ENCODE peak calls at places on chromosomes 6 and 20, in seven cellular contexts. C is neural progenitor cell, E is fibroblast of lung, F is H9, D is GM23338, A is endothelial cell of umbilical vein, I is osteoblast. W is an unnamed sample.

GRCh38 chr6:44925100-44925739 is 402.9 kb upstream of the RUNX2 start:
- DNase-seq in C (no peak), E (peak; percentile 71), F (no peak), D (peak; percentile 48), A (peak; percentile 59), I (peak; percentile 38), W (no peak)

GRCh38 chr20:59437601-59438031 is 137.2 kb downstream of the EDN3 start:
- DNase-seq in C (no peak), E (no peak), F (no peak), D (no peak), A (no peak), I (no peak), W (no peak)

GRCh38 chr6:154261688-154262397 is 94.8 kb downstream of the IPCEF1 start:
- DNase-seq in C (no peak), E (no peak), F (no peak), D (no peak), A (no peak), I (no peak), W (no peak)

GRCh38 chr20:36098364-36098763 is 56.2 kb upstream of the EPB41L1 start:
- DNase-seq in C (no peak), E (peak; percentile 63), F (no peak), D (no peak), A (peak; percentile 83), I (no peak), W (peak; percentile 95)

GRCh38 chr20:58634818-58635665 is 16.0 kb upstream of the STX16 start:
- DNase-seq in C (no peak), E (peak; percentile 35), F (no peak), D (no peak), A (no peak), I (no peak), W (no peak)

GRCh38 chr20:61932199-61932592 is 133.5 kb downstream of the TAF4 start:
- DNase-seq in C (no peak), E (no peak), F (no peak), D (no peak), A (no peak), I (peak; percentile 81), W (no peak)

GRCh38 chr6:130515306-130515705 is 149.5 kb downstream of the TMEM200A start:
- DNase-seq in C (no peak), E (peak; percentile 36), F (no peak), D (no peak), A (no peak), I (no peak), W (no peak)

GRCh38 chr6:150634641-150635292 is 35.1 kb downstream of the PLEKHG1 start:
- DNase-seq in C (no peak), E (peak; percentile 82), F (no peak), D (peak; percentile 17), A (no peak), I (no peak), W (no peak)

GRCh38 chr6:129203190-129203900 is 320.4 kb downstream of the LAMA2 start:
- DNase-seq in C (no peak), E (peak; percentile 65), F (no peak), D (no peak), A (no peak), I (no peak), W (no peak)

GRCh38 chr6:133298335-133298734 is 57.2 kb downstream of the EYA4 start:
- DNase-seq in C (no peak), E (no peak), F (no peak), D (no peak), A (no peak), I (no peak), W (no peak)

GRCh38 chr6:17059820-17060219 is 42.0 kb upstream of the STMND1 start:
- DNase-seq in C (no peak), E (no peak), F (no peak), D (no peak), A (no peak), I (peak; percentile 25), W (no peak)

GRCh38 chr6:138833819-138834539 is 38.1 kb downstream of the ECT2L start:
- DNase-seq in C (no peak), E (peak; percentile 43), F (no peak), D (no peak), A (no peak), I (no peak), W (no peak)

GRCh38 chr20:41408986-41409385 is 42.4 kb upstream of the EMILIN3 start:
- DNase-seq in C (no peak), E (peak; percentile 15), F (no peak), D (no peak), A (peak; percentile 21), I (no peak), W (no peak)

GRCh38 chr20:32972181-32973076 is 31.8 kb downstream of the SUN5 start:
- DNase-seq in C (no peak), E (no peak), F (peak; percentile 47), D (peak; percentile 13), A (peak; percentile 8), I (no peak), W (peak; percentile 88)

GRCh38 chr20:36591854-36592641 is 13.5 kb upstream of the RAB5IF start:
- DNase-seq in C (peak; percentile 63), E (no peak), F (peak; percentile 54), D (peak; percentile 76), A (no peak), I (no peak), W (no peak)

GRCh38 chr6:41092421-41093140 is 19.8 kb downstream of the NFYA start:
- DNase-seq in C (no peak), E (peak; percentile 16), F (no peak), D (peak; percentile 21), A (peak; percentile 36), I (peak; percentile 59), W (peak; percentile 36)

GRCh38 chr6:149060300-149060984 is 257.1 kb upstream of the TAB2 start:
- DNase-seq in C (no peak), E (no peak), F (no peak), D (no peak), A (peak; percentile 37), I (no peak), W (peak; percentile 64)

GRCh38 chr6:132569170-132569569 is 952 bp upstream of the TAAR6 start:
- DNase-seq in C (no peak), E (no peak), F (no peak), D (peak; percentile 45), A (no peak), I (no peak), W (no peak)

DNA sequence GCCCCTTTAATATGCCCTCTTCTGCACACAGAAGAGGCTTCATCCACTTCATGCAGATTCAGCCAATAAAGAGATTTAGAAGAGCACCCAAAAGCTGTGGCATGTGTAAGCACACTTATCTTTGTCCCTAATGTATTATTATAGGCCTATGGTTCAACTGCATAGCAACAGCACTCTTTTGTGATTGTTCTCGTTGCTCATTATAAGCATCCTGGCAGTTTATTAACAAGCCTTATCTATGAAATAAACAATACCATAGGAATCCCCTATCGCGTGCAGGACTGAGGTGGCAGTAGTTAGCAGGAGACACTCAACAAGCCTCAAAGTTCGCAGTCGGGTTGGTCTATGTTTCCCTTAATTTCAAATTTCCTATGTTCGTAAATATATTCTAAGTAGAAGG is 138.5 kb upstream of the BEND6 start:
- DNase-seq in C (no peak), E (no peak), F (no peak), D (no peak), A (no peak), I (no peak), W (no peak)
- H3K79me2 ChIP-seq in C (peaks cover 96% of the 10 kb centered on the region), E (peaks cover 80% of the 10 kb centered on the region), F (peaks cover 23% of the 10 kb centered on the region), D (peaks cover 99% of the 10 kb centered on the region), A (peaks cover 68% of the 10 kb centered on the region), I (peaks cover 95% of the 10 kb centered on the region), W (no peaks in the 10 kb centered on the region)

DNA sequence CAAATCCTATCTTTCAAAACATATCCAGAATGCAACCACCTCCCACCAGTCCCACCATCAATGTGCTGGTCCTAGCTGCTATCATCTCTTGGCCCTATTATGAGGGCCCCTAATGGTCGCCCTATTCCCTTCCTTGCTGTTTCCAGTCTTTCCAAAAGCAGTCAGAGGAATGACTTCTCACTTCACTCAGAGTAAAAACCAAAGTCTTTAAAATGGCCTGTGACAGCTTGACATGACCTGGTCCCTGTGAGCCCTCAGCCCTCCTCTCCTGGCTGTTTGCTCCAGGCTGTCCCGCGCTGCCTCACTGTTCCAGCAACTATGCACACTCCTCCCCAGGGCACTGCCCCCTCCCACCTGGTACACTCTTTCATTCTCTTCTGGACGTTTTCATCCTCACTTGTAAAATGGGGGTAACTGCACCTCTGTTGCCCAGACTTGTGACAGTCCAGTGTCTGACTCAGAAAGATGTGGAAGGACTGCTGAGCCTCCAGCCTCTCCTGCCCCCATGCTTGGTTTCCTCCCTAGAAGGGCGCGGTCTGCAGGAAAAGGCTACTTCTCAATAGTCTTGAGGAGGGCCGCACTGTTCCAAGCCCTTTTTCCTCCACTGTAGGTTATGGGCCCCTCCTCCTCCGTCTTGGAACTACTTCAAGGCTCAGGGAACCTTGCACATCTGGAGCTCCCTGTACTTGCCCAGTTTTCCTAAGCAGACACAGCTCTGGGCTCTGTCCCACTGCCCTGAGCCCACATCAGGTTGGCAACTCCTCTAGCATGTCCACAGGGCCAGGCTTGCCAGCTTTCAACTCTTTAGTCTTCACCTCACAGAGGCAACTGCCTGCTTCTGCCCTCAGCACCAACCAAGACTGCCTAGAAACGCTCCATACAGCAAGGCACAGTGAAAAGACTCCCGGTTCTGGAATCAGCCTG is 64.7 kb downstream of the MYH7B start:
- DNase-seq in C (no peak), E (no peak), F (no peak), D (no peak), A (no peak), I (peak; percentile 35), W (no peak)
- H4K20me1 ChIP-seq in C (peaks cover 13% of the 10 kb centered on the region), E (no peaks in the 10 kb centered on the region), F (no peaks in the 10 kb centered on the region), D (peaks cover 9% of the 10 kb centered on the region), A (no peaks in the 10 kb centered on the region), I (peaks cover 19% of the 10 kb centered on the region), W (no peaks in the 10 kb centered on the region)

GRCh38 chr20:17576215-17576614 is 6.3 kb downstream of the DSTN start:
- DNase-seq in C (no peak), E (no peak), F (no peak), D (no peak), A (no peak), I (no peak), W (no peak)

GRCh38 chr20:17570347-17571152 is 675 bp downstream of the DSTN start:
- DNase-seq in C (peak; percentile 80), E (peak; percentile 49), F (peak; percentile 48), D (peak; percentile 69), A (peak; percentile 69), I (no peak), W (peak; percentile 46)

GRCh38 chr20:17571153-17571527 is 1.3 kb downstream of the DSTN start:
- DNase-seq in C (no peak), E (peak; percentile 24), F (no peak), D (no peak), A (peak; percentile 48), I (no peak), W (peak; percentile 35)

GRCh38 chr20:17571967-17572638 is 2.2 kb downstream of the DSTN start:
- DNase-seq in C (no peak), E (no peak), F (no peak), D (no peak), A (no peak), I (no peak), W (peak; percentile 28)

GRCh38 chr20:17573493-17573892 is 3.6 kb downstream of the DSTN start:
- DNase-seq in C (no peak), E (no peak), F (no peak), D (no peak), A (no peak), I (no peak), W (no peak)
- H3K79me2 ChIP-seq in C (peaks cover 77% of the 10 kb centered on the region), E (peaks cover 86% of the 10 kb centered on the region), F (peaks cover 22% of the 10 kb centered on the region), D (peaks cover 81% of the 10 kb centered on the region), A (peaks cover 82% of the 10 kb centered on the region), I (peaks cover 87% of the 10 kb centered on the region), W (peaks cover 17% of the 10 kb centered on the region)

DNA sequence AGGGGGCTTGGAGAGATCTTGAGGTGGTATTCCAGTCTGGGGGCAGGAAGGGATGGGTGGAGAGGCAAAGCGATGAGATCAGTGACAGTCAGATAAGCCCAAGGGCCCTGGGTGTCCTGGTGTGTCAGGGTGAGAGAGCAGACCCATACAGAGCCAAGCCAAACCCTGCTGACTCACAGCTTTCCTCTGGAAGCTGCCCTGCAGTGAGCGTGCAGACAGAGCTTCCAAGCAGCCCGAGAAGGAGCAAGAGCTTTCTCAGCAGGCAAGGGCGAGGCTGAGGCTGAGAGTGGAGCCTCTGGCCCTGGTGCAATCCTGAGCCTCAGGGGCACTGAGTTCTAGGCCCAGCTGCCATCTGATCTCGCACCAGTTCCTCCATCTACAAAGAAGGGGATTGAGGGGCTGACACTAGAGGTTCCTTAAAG is 91.1 kb upstream of the HIVEP1 start:
- DNase-seq in C (peak; percentile 29), E (peak; percentile 95), F (peak; percentile 48), D (no peak), A (peak; percentile 46), I (peak; percentile 97), W (no peak)
- H4K20me1 ChIP-seq in C (no peaks in the 10 kb centered on the region), E (no peaks in the 10 kb centered on the region), F (no peaks in the 10 kb centered on the region), D (no peaks in the 10 kb centered on the region), A (no peaks in the 10 kb centered on the region), I (no peaks in the 10 kb centered on the region), W (no peaks in the 10 kb centered on the region)